ENCODE peak calls at places on chromosomes 12 and 14, in four cellular contexts. T is HCT116, S is HepG2, N is K562. C is an unnamed sample.

GRCh38 chr14:38507299-38507698 is 251.4 kb upstream of the CLEC14A start:
- DNase-seq in T (no peak), S (no peak), N (no peak), C (no peak)

GRCh38 chr12:65209655-65210043 is 40.3 kb downstream of the LEMD3 start:
- DNase-seq in T (no peak), S (no peak), N (peak), C (no peak)

GRCh38 chr14:55957950-55958349 is 160.3 kb upstream of the PELI2 start:
- DNase-seq in T (no peak), S (no peak), N (no peak), C (peak)

GRCh38 chr14:24609667-24610344 is at the start of gene GZMH:
- DNase-seq in T (no peak), S (no peak), N (no peak), C (no peak)

GRCh38 chr12:6263931-6264330 is 46.6 kb upstream of the PLEKHG6 start:
- DNase-seq in T (no peak), S (peak), N (peak), C (no peak)

GRCh38 chr14:52850520-52850919 is 59.1 kb upstream of the GNPNAT1 start:
- DNase-seq in T (no peak), S (peak), N (no peak), C (no peak)

GRCh38 chr14:20143911-20144310 is 5.3 kb downstream of the OR4N5 start:
- DNase-seq in T (no peak), S (peak), N (peak), C (no peak)

GRCh38 chr14:91873476-91874265 is 6.3 kb upstream of the TC2N start:
- DNase-seq in T (no peak), S (no peak), N (no peak), C (no peak)

GRCh38 chr12:110704750-110705149 is 15.8 kb upstream of the HVCN1 start:
- DNase-seq in T (peak), S (peak), N (no peak), C (no peak)

GRCh38 chr12:122499991-122500684 is 594 bp downstream of the ZCCHC8 start:
- DNase-seq in T (peak), S (peak), N (peak), C (peak)

GRCh38 chr12:108424816-108425215 is 85.7 kb upstream of the CMKLR1 start:
- DNase-seq in T (no peak), S (no peak), N (no peak), C (no peak)

GRCh38 chr12:58314610-58315009 is 373.2 kb downstream of the ATP23 start:
- DNase-seq in T (no peak), S (no peak), N (no peak), C (no peak)

GRCh38 chr12:90695415-90695814 is 259.6 kb downstream of the CCER1 start:
- DNase-seq in T (no peak), S (no peak), N (no peak), C (no peak)

GRCh38 chr12:18631339-18631738 is 106.5 kb downstream of the PLCZ1 start:
- DNase-seq in T (no peak), S (no peak), N (no peak), C (no peak)

GRCh38 chr12:92208613-92209121 is 63.0 kb upstream of the BTG1 start:
- DNase-seq in T (no peak), S (no peak), N (peak), C (no peak)

GRCh38 chr14:64889352-64889751 is 9.6 kb upstream of the SPTB start:
- DNase-seq in T (no peak), S (no peak), N (no peak), C (no peak)

GRCh38 chr12:13102481-13103195 is 829 bp downstream of the GSG1 start:
- DNase-seq in T (no peak), S (no peak), N (no peak), C (no peak)

GRCh38 chr12:50275545-50275944 is 7.8 kb downstream of the LIMA1 start:
- DNase-seq in T (no peak), S (no peak), N (peak), C (no peak)

GRCh38 chr12:46549527-46550265 is 177.1 kb upstream of the SLC38A2 start:
- DNase-seq in T (peak), S (no peak), N (peak), C (no peak)

GRCh38 chr14:102493096-102493495 is 16.5 kb downstream of the ANKRD9 start:
- DNase-seq in T (no peak), S (no peak), N (no peak), C (no peak)
- TF ChIP-seq FOSL1 in T (no peak), S (no peak), N (no peak), C (no peak)

DNA sequence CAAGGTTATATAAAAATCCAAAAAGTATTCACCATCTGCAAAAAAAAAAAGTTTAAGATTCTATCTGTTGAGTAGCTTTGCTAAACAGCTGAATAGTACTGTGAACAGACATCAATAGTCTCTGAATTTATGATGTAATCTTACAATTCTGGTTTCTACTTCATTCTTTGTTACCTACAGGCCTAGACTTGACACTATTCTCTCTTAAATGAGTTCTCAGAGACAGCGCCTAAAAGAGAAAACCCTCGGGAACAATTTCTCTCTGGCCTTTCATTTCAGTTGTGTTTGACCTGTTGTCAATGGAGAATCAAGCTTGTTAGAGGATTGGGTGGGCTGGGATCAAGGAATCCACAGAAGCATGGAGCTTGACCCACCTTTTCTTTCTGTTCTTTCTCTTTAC is 5.9 kb upstream of the TWF1 start:
- DNase-seq in T (no peak), S (no peak), N (no peak), C (no peak)
- TF ChIP-seq SRF in T (no peak), S (no peak), N (no peak), C (no peak)

DNA sequence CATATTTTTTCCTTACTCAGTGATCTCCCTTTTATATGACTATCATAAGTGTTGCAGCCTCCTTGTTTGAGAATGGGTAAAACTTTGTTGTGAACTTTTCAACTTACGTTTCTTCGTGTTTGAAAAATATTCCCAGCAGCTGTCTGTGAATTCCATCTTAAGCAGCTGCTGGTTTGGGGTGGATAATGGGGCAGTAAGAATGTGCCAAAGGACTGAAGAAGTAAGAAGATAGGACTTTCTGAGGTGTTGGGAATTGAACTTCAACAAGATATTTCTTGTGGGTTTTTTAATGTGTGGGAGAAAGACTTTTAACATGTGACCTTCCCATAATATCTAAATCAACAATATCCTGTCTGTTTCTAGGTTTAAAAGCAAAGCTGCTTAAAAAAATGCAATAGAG is 1659.4 kb upstream of the FLRT2 start:
- DNase-seq in T (no peak), S (no peak), N (no peak), C (no peak)
- TF ChIP-seq FOSL1 in T (no peak), S (no peak), N (no peak), C (no peak)

DNA sequence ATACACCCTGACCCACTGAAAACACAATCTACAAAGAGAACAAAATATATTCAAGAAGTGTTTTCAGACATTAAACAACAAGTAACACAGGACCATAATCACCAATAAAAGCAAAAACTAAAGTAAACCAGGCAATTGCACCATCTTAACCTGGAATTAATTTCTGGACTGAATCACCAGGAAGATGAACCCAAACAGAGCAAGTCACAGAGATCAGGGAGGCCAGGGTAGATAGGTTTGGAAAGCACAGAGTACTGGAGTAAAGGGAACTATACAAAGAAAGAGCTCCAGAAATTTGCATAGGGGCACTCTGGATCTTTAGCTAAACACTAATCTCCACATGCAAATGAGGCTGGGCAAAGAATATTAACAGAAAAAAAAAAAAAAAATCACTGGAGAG is 84.7 kb downstream of the NUAK1 start:
- DNase-seq in T (no peak), S (no peak), N (no peak), C (no peak)
- TF ChIP-seq SRF in T (no peak), S (no peak), N (no peak), C (no peak)

GRCh38 chr14:58789756-58790155 is 152.0 kb downstream of the DACT1 start:
- DNase-seq in T (no peak), S (no peak), N (no peak), C (no peak)
- TF ChIP-seq FOSL1 in T (no peak), S (no peak), N (no peak), C (no peak)

DNA sequence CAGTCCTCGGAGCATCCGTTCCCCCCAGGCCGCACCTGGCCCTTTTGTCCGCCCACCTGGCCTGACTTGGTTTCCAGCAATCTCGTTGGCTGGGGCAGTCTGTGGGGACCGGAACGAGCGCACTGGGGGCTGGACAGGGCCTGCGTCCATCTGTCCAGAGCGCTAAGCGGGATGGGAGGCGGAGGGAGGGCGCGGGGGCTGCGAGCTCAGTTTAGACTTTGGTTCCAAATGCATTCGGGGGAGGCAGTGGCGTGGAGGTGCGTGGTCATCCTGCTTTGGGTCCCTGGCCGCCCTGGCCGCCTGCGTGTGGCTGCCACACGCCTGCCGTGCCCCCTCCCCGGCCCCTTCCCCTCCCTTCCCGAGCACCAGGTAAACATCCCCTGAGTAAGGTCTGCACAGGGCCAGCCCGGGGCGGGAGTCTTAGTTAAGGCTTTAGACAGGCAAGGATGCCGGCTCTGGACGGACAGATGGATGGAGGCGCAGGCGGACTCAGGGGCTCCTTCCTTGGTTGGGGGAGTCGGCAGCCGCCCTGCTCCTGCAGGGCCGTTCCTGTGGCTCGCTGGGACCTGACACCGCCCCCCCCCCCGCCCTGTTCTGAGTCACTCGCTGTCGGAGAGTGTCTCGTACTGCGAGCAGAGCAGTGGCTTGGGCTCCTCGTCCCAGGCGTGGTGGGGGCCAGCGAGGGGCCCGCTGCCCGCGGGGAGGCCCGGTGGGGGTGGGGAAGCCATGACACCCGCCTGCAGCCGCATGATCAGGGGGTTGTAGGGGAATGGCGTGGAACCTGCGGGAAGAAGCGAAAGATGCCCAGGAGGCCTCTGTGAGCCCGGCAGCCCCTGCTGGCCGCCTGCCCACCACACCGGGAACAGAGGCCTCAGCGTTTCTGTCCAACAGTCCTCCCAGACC is 30.2 kb downstream of the RFLNA start:
- DNase-seq in T (no peak), S (no peak), N (no peak), C (no peak)
- TF ChIP-seq SRF in T (no peak), S (no peak), N (no peak), C (no peak)